ENCODE peak calls at places on chromosomes 1 and 21, in ten cellular contexts. D is fibroblast of mammary gland, W is GM13977, H is GM20000, I is coronary artery, U is astrocyte of the spinal cord, Y is cardiac fibroblast, P is IMR-90, C is glutamatergic neuron, O is HL-60. N is an unnamed sample.

GRCh38 chr21:44686843-44687561 is 5.0 kb upstream of the KRTAP12-1 start:
- DNase-seq in I (no peak), P (no peak), U (no peak), H (no peak), D (no peak), W (no peak), O (no peak), Y (no peak), C (no peak), N (no peak)

GRCh38 chr1:196405839-196406238 is 202.4 kb downstream of the KCNT2 start:
- DNase-seq in W (no peak), I (no peak), P (no peak), H (no peak), O (no peak), C (no peak), Y (no peak), D (no peak), U (no peak), N (no peak)

GRCh38 chr1:152034654-152035405 is 2.0 kb downstream of the S100A11 start:
- DNase-seq in C (peak; percentile 60), Y (peak; percentile 89), I (no peak), W (peak; percentile 73), D (peak; percentile 81), O (peak; percentile 60), U (peak; percentile 64), H (peak; percentile 74), P (peak; percentile 59), N (peak; percentile 55)

GRCh38 chr1:40785446-40785845 is 1.9 kb downstream of the KCNQ4 start:
- DNase-seq in H (no peak), Y (no peak), P (no peak), I (no peak), W (no peak), O (no peak), C (no peak), D (no peak), U (no peak), N (no peak)

GRCh38 chr1:32249831-32250525 is 1.1 kb upstream of the LCK start:
- DNase-seq in O (peak; percentile 71), C (no peak), W (peak; percentile 88), P (peak; percentile 46), D (no peak), H (peak; percentile 88), I (no peak), Y (peak; percentile 58), U (no peak), N (no peak)

GRCh38 chr1:63888984-63889383 is 115.2 kb downstream of the ROR1 start:
- DNase-seq in Y (no peak), O (no peak), U (no peak), C (no peak), H (no peak), W (no peak), D (peak; percentile 96), I (no peak), P (peak; percentile 96), N (no peak)

GRCh38 chr1:182087304-182087703 is 25.8 kb upstream of the ZNF648 start:
- DNase-seq in U (no peak), D (no peak), H (no peak), W (no peak), I (no peak), P (no peak), O (no peak), Y (no peak), C (no peak), N (no peak)

GRCh38 chr1:147749792-147750191 is 10.6 kb downstream of the GJA5 start:
- DNase-seq in I (no peak), P (no peak), D (no peak), Y (no peak), C (no peak), O (no peak), U (no peak), W (no peak), H (no peak), N (no peak)

GRCh38 chr1:118339431-118340146 is 154.6 kb upstream of the SPAG17 start:
- DNase-seq in W (no peak), O (no peak), C (no peak), I (no peak), H (no peak), P (no peak), D (peak; percentile 53), U (no peak), Y (no peak), N (no peak)

GRCh38 chr1:47659141-47659540 is 221.3 kb downstream of the FOXD2 start:
- DNase-seq in O (no peak), H (no peak), U (no peak), W (no peak), P (no peak), C (no peak), Y (no peak), D (no peak), I (peak; percentile 36), N (no peak)

GRCh38 chr1:5484451-5485165 is 507.6 kb downstream of the NPHP4 start:
- DNase-seq in P (no peak), U (no peak), Y (no peak), W (no peak), D (no peak), I (no peak), C (no peak), O (no peak), H (no peak), N (no peak)

GRCh38 chr1:5480306-5480705 is 511.9 kb downstream of the NPHP4 start:
- DNase-seq in W (no peak), C (no peak), U (no peak), H (no peak), I (no peak), O (no peak), D (no peak), P (no peak), Y (no peak), N (no peak)

GRCh38 chr1:5480906-5481305 is 511.3 kb downstream of the NPHP4 start:
- DNase-seq in C (no peak), P (no peak), I (no peak), O (no peak), D (no peak), W (no peak), Y (no peak), U (no peak), H (no peak), N (no peak)

GRCh38 chr1:5479876-5480275 is 512.3 kb downstream of the NPHP4 start:
- DNase-seq in U (no peak), O (no peak), I (no peak), D (no peak), P (no peak), H (no peak), Y (no peak), C (no peak), W (no peak), N (no peak)

DNA sequence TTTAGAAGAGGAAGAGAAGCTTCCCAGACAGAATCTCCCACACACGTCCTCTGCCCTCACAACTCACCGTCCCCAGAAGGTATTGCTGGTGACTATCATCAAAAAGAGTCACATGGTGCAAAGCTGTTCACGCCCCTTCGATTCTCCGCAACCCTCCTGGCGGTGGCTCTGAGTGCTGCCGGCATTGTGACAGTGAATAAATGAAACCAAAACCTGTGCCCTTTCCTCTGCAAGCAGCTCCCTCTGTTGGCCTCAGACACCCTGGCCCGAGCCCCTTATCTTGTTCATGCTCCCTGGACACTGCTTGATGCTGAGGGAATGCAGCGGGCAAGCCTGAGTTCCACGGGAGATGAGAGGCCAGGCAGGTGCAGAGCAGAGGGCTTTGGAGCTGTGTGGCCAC is 510.3 kb downstream of the NPHP4 start:
- DNase-seq in P (no peak), H (no peak), O (no peak), I (no peak), C (no peak), U (no peak), D (no peak), W (no peak), Y (no peak), N (peak; percentile 25)
- TF ChIP-seq CTCF in P (no peak), H (no peak), O (no peak), I (no peak), C (no peak), U (no peak), D (no peak), W (peak; percentile 25), Y (no peak), N (peak; percentile 56)

GRCh38 chr21:36964832-36965719 is 1.4 kb downstream of the HLCS start:
- DNase-seq in H (no peak), D (no peak), P (no peak), U (no peak), O (no peak), C (no peak), I (no peak), W (no peak), Y (no peak), N (no peak)

GRCh38 chr21:36965720-36966065 is 776 bp downstream of the HLCS start:
- DNase-seq in C (no peak), P (no peak), H (no peak), W (no peak), O (no peak), I (no peak), U (no peak), Y (no peak), D (no peak), N (no peak)

GRCh38 chr21:36966846-36967657 is 583 bp upstream of the HLCS start:
- DNase-seq in O (no peak), I (no peak), Y (peak; percentile 37), H (no peak), C (no peak), W (no peak), P (no peak), U (peak; percentile 43), D (peak; percentile 13), N (peak; percentile 21)

GRCh38 chr21:36966066-36966845 is at the start of gene HLCS:
- DNase-seq in H (peak; percentile 95), U (peak; percentile 63), D (peak; percentile 27), C (peak; percentile 66), W (peak; percentile 89), Y (peak; percentile 55), I (peak; percentile 85), P (peak; percentile 36), O (peak; percentile 36), N (peak; percentile 40)

GRCh38 chr21:36968414-36968813 is 1.9 kb upstream of the HLCS start:
- DNase-seq in D (no peak), W (no peak), I (no peak), P (no peak), O (no peak), H (no peak), Y (no peak), C (no peak), U (no peak), N (no peak)
- TF ChIP-seq CTCF in D (no peak), W (no peak), I (no peak), P (no peak), O (no peak), H (no peak), Y (no peak), C (no peak), U (no peak), N (no peak)

DNA sequence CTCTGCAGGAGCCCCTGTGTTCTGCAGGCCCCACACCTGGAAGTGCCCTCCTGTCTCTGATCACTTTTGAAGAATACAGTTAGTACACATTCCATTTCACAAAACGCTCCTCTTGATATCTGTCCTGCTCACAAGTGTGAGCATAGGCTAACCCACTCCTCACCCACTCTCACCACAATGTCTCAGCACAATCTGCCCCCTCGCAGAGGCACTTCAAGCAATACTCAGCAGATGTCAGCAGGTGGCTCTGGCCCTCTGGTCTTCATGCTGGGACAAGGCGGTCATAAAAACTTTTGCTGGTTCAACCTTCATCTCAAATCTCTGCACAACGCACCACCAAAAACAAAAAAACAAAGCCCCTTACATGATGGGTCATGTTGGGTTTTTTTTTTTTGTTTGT is 671.2 kb downstream of the MATN1 start:
- DNase-seq in I (no peak), H (no peak), Y (no peak), C (no peak), D (no peak), W (no peak), P (no peak), O (no peak), U (no peak), N (no peak)
- TF ChIP-seq CTCF in I (no peak), H (no peak), Y (no peak), C (no peak), D (no peak), W (no peak), P (no peak), O (no peak), U (no peak), N (no peak)

GRCh38 chr1:233393926-233394680 is 66.6 kb downstream of the MAP3K21 start:
- DNase-seq in U (no peak), D (no peak), W (no peak), H (no peak), O (no peak), Y (no peak), C (peak; percentile 36), I (no peak), P (no peak), N (no peak)
- TF ChIP-seq CTCF in U (no peak), D (no peak), W (no peak), H (no peak), O (no peak), Y (no peak), C (no peak), I (no peak), P (no peak), N (no peak)

N was measured in neural crest cell.